ENCODE peak calls at places on chromosomes 1 and 21, in four cellular contexts. V, F, R and U are unnamed samples.
A peak's percentile ranks its signal among the peaks of the same experiment; 100 is the strongest.

GRCh38 chr1:115507916-115508315 is 133.9 kb upstream of the VANGL1 start:
- DNase-seq in V (no peak), F (no peak), R (no peak), U (no peak)

GRCh38 chr1:193066606-193067005 is 7.2 kb downstream of the RO60 start:
- DNase-seq in V (no peak), F (no peak), R (no peak), U (no peak)

GRCh38 chr1:203353486-203353885 is 2.6 kb upstream of the FMOD start:
- DNase-seq in V (no peak), F (no peak), R (no peak), U (no peak)

GRCh38 chr1:94621392-94621791 is 79.8 kb upstream of the F3 start:
- DNase-seq in V (peak; percentile 54), F (no peak), R (no peak), U (no peak)

GRCh38 chr1:117093870-117094621 is 27.5 kb downstream of the TRIM45 start:
- DNase-seq in V (peak; percentile 66), F (no peak), R (no peak), U (peak; percentile 20)

GRCh38 chr1:5105744-5106143 is 451.3 kb downstream of the AJAP1 start:
- DNase-seq in V (no peak), F (no peak), R (no peak), U (no peak)

GRCh38 chr1:53577141-53578100 is 118.2 kb downstream of the DMRTB1 start:
- DNase-seq in V (no peak), F (no peak), R (no peak), U (no peak)

GRCh38 chr1:41698916-41699860 is 214.7 kb upstream of the EDN2 start:
- DNase-seq in V (no peak), F (no peak), R (peak; percentile 86), U (no peak)

GRCh38 chr21:43020771-43021170 is 46.4 kb downstream of the PKNOX1 start:
- DNase-seq in V (no peak), F (no peak), R (no peak), U (no peak)

GRCh38 chr21:46656820-46657219 is 21.3 kb downstream of the PRMT2 start:
- DNase-seq in V (no peak), F (no peak), R (no peak), U (no peak)

GRCh38 chr1:201714542-201715276 is 114.2 kb upstream of the IPO9 start:
- DNase-seq in V (peak; percentile 75), F (no peak), R (no peak), U (peak; percentile 59)

GRCh38 chr1:111399792-111400610 is 27.5 kb downstream of the OVGP1 start:
- DNase-seq in V (peak; percentile 46), F (peak; percentile 40), R (peak; percentile 15), U (peak; percentile 58)

GRCh38 chr1:182739545-182739944 is 50.0 kb upstream of the NPL start:
- DNase-seq in V (peak; percentile 36), F (peak; percentile 44), R (no peak), U (no peak)

GRCh38 chr1:244796719-244797406 is 38.6 kb upstream of the COX20 start:
- DNase-seq in V (peak; percentile 63), F (peak; percentile 51), R (no peak), U (peak; percentile 70)

GRCh38 chr1:25700124-25700523 is 83.5 kb downstream of the MAN1C1 start:
- DNase-seq in V (no peak), F (no peak), R (no peak), U (no peak)

GRCh38 chr1:110243581-110243980 is 33.5 kb downstream of the KCNC4 start:
- DNase-seq in V (no peak), F (no peak), R (no peak), U (no peak)

GRCh38 chr1:88061106-88061829 is 622.8 kb upstream of the PKN2 start:
- DNase-seq in V (no peak), F (peak; percentile 45), R (no peak), U (peak; percentile 70)

GRCh38 chr21:45549670-45550463 is 7.6 kb upstream of the SLC19A1 start:
- DNase-seq in V (no peak), F (no peak), R (peak; percentile 49), U (no peak)

GRCh38 chr1:211553549-211553948 is 25.4 kb downstream of the SLC30A1 start:
- DNase-seq in V (no peak), F (no peak), R (no peak), U (no peak)

GRCh38 chr1:30805301-30806003 is 47.9 kb upstream of the LAPTM5 start:
- DNase-seq in V (no peak), F (no peak), R (no peak), U (no peak)

GRCh38 chr1:53550201-53550741 is 91.1 kb downstream of the DMRTB1 start:
- DNase-seq in V (no peak), F (no peak), R (no peak), U (no peak)

GRCh38 chr1:196856053-196856452 is 31.8 kb upstream of the CFHR4 start:
- DNase-seq in V (no peak), F (no peak), R (no peak), U (no peak)

GRCh38 chr1:160374291-160374690 is 7.4 kb downstream of the NHLH1 start:
- DNase-seq in V (no peak), F (no peak), R (no peak), U (no peak)

GRCh38 chr1:43603004-43603403 is 46.9 kb upstream of the KDM4A start:
- DNase-seq in V (peak; percentile 41), F (no peak), R (no peak), U (no peak)

GRCh38 chr1:229388876-229389580 is 44.9 kb downstream of the ACTA1 start:
- DNase-seq in V (no peak), F (no peak), R (no peak), U (no peak)

GRCh38 chr1:20511518-20512428 is 3.8 kb upstream of the MUL1 start:
- DNase-seq in V (no peak), F (no peak), R (no peak), U (no peak)

GRCh38 chr21:41367598-41368360 is 6.0 kb downstream of the MX2 start:
- DNase-seq in V (no peak), F (no peak), R (peak; percentile 86), U (no peak)

GRCh38 chr1:240663160-240663879 is 51.4 kb upstream of the GREM2 start:
- DNase-seq in V (no peak), F (no peak), R (no peak), U (no peak)

GRCh38 chr1:245211035-245211749 is 56.4 kb downstream of the KIF26B start:
- DNase-seq in V (no peak), F (no peak), R (no peak), U (no peak)

GRCh38 chr1:27589841-27590426 is 14.0 kb downstream of the AHDC1 start:
- DNase-seq in V (no peak), F (no peak), R (no peak), U (no peak)

GRCh38 chr1:90768826-90769225 is 51.7 kb upstream of the BARHL2 start:
- DNase-seq in V (no peak), F (no peak), R (no peak), U (no peak)

GRCh38 chr1:14804626-14805025 is 206.1 kb downstream of the KAZN start:
- DNase-seq in V (peak; percentile 70), F (no peak), R (no peak), U (peak; percentile 20)

GRCh38 chr1:228494970-228495853 is 8.0 kb downstream of the RNF187 start:
- DNase-seq in V (no peak), F (no peak), R (no peak), U (no peak)

GRCh38 chr1:89781494-89782126 is 39.2 kb upstream of the LRRC8D start:
- DNase-seq in V (no peak), F (no peak), R (peak; percentile 81), U (no peak)

GRCh38 chr1:81880781-81881180 is 80.0 kb downstream of the ADGRL2 start:
- DNase-seq in V (no peak), F (no peak), R (no peak), U (no peak)

GRCh38 chr1:37174876-37175275 is 140.6 kb upstream of the GRIK3 start:
- DNase-seq in V (no peak), F (no peak), R (no peak), U (no peak)

GRCh38 chr1:85607126-85607912 is 26.8 kb downstream of the CCN1 start:
- DNase-seq in V (no peak), F (peak; percentile 85), R (no peak), U (no peak)

GRCh38 chr1:232084584-232085223 is 458.1 kb downstream of the DISC1 start:
- DNase-seq in V (no peak), F (no peak), R (no peak), U (peak; percentile 28)

GRCh38 chr1:104182251-104182650 is 432.6 kb downstream of the AMY1C start:
- DNase-seq in V (no peak), F (no peak), R (no peak), U (no peak)

GRCh38 chr1:100009458-100009857 is 39.7 kb downstream of the SLC35A3 start:
- DNase-seq in V (no peak), F (no peak), R (no peak), U (no peak)

GRCh38 chr1:179124866-179125265 is 43.0 kb downstream of the TOR3A start:
- DNase-seq in V (no peak), F (no peak), R (no peak), U (no peak)

GRCh38 chr1:179115181-179115580 is 33.3 kb downstream of the TOR3A start:
- DNase-seq in V (no peak), F (no peak), R (no peak), U (no peak)

GRCh38 chr1:179121159-179121938 is 39.5 kb downstream of the TOR3A start:
- DNase-seq in V (no peak), F (peak; percentile 25), R (no peak), U (peak; percentile 38)

GRCh38 chr1:179119466-179119865 is 37.6 kb downstream of the TOR3A start:
- DNase-seq in V (no peak), F (no peak), R (no peak), U (no peak)

DNA sequence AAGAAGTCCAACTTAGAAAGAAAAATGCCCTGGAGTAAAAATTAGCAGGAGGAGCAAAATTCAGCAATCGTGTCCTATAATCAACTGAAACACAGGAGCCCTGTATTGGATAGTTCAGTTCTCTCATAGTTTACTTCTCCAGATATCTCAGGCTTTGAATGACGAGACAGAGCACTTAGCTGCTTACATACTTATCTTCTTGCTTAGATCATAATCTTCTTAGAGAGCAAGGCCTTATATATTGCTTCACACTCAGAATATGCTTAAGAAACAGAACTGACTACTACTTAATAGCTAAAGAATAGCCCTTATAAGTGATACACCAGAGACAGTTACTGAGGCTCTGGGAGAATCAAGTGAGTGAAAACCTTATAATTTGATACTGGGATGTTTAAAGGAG is 38.9 kb downstream of the TOR3A start:
- DNase-seq in V (no peak), F (no peak), R (no peak), U (no peak)
- TF ChIP-seq TARDBP in V (no peak), F (no peak), R (no peak), U (no peak)

GRCh38 chr1:93585059-93585966 is 96.3 kb downstream of the BCAR3 start:
- DNase-seq in V (no peak), F (peak; percentile 89), R (no peak), U (no peak)
- TF ChIP-seq TARDBP in V (no peak), F (no peak), R (no peak), U (no peak)

DNA sequence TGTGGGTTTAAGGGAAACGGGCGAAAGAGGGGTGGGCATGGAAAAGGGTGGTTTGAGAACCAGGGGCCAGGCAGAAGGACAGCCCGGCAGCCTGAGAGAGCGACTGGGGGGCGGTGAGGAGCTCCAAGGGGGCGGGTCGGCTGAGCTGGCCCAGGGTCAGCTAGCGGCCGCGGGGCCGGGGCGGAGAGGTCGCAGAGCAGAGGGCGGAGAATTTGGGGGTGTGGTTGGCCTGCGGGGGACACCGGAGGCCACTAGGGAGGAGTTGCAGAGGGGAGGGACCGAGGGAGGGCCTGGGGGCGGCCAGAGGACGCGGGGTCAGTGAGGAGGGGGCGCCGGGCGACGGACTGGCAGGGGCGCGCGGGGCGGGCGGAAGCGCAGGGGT is 54.7 kb downstream of the NDUFS5 start:
- DNase-seq in V (peak; percentile 85), F (no peak), R (no peak), U (no peak)
- TF ChIP-seq TARDBP in V (no peak), F (no peak), R (no peak), U (no peak)

GRCh38 chr1:1349256-1350012 is at the start of gene DVL1:
- DNase-seq in V (peak; percentile 89), F (no peak), R (no peak), U (peak; percentile 88)
- TF ChIP-seq TARDBP in V (no peak), F (no peak), R (peak; percentile 15), U (no peak)